ENCODE peak calls at places on chromosomes 5 and 9, in eight cellular contexts. G is EH; D is HTR-8/SVneo; F is GM10248; X is T-cell; J is T-helper 2 cell treated with Interferon-gamma antibody and Interleukin-4, amounts not matched to agents 5 μg/mL and 100 μg/mL, for 36 hours; P is left cardiac atrium; L is MM.1S. C is an unnamed sample.

GRCh38 chr5:151022511-151023018 is 2.2 kb downstream of the GPX3 start:
- DNase-seq in X (no peak), L (no peak), J (no peak), D (no peak), P (peak), G (no peak), F (no peak), C (no peak)

GRCh38 chr9:85431396-85432102 is 310.2 kb downstream of the AGTPBP1 start:
- DNase-seq in F (no peak), L (no peak), X (no peak), D (no peak), G (peak), P (no peak), J (no peak), C (no peak)

GRCh38 chr5:146409081-146409671 is 38.0 kb upstream of the TCERG1 start:
- DNase-seq in J (no peak), L (no peak), X (no peak), F (no peak), P (no peak), D (no peak), G (peak), C (no peak)

GRCh38 chr5:89436464-89436863 is 553.5 kb upstream of the MEF2C start:
- DNase-seq in X (no peak), D (no peak), P (no peak), F (no peak), G (no peak), J (no peak), L (peak), C (no peak)

GRCh38 chr5:78002690-78003089 is 226.6 kb upstream of the TBCA start:
- DNase-seq in X (no peak), D (no peak), P (no peak), J (no peak), L (no peak), F (no peak), G (no peak), C (no peak)

GRCh38 chr5:6792911-6793451 is 79.7 kb downstream of the TENT4A start:
- DNase-seq in J (no peak), G (no peak), P (no peak), F (no peak), D (no peak), L (no peak), X (no peak), C (no peak)

GRCh38 chr5:3594514-3595101 is 1.0 kb upstream of the IRX1 start:
- DNase-seq in L (no peak), D (no peak), G (no peak), P (no peak), X (no peak), F (no peak), J (no peak), C (peak)

GRCh38 chr5:96079075-96079474 is 117.4 kb upstream of the ELL2 start:
- DNase-seq in J (peak), L (no peak), G (peak), X (no peak), P (no peak), F (no peak), D (peak), C (no peak)

GRCh38 chr9:82560036-82560435 is 502.9 kb downstream of the RASEF start:
- DNase-seq in L (no peak), X (no peak), J (no peak), D (no peak), F (no peak), G (no peak), P (no peak), C (no peak)

GRCh38 chr9:36721846-36722588 is 149.3 kb downstream of the MELK start:
- DNase-seq in F (no peak), D (no peak), G (no peak), P (peak), J (no peak), X (no peak), L (no peak), C (no peak)

GRCh38 chr5:143086851-143087637 is 316.4 kb downstream of the NR3C1 start:
- DNase-seq in X (no peak), F (no peak), L (no peak), G (peak), D (peak), J (no peak), P (no peak), C (no peak)

GRCh38 chr5:171975262-171975876 is 31.1 kb downstream of the FBXW11 start:
- DNase-seq in L (no peak), D (no peak), X (no peak), P (no peak), J (no peak), G (peak), F (no peak), C (no peak)

GRCh38 chr5:150066901-150067396 is 19.4 kb downstream of the CSF1R start:
- DNase-seq in J (peak), G (peak), F (no peak), D (no peak), P (no peak), L (no peak), X (no peak), C (peak)

GRCh38 chr5:142931896-142932686 is 161.9 kb downstream of the ARHGAP26 start:
- DNase-seq in X (no peak), D (no peak), F (no peak), J (no peak), P (peak), L (no peak), G (no peak), C (no peak)

GRCh38 chr9:19127881-19128719 is 808 bp upstream of the PLIN2 start:
- DNase-seq in X (no peak), F (no peak), G (peak), J (peak), L (no peak), D (no peak), P (peak), C (no peak)

GRCh38 chr5:122653087-122654017 is 121.5 kb upstream of the SNX2 start:
- DNase-seq in F (no peak), J (no peak), P (no peak), X (no peak), G (peak), D (no peak), L (no peak), C (no peak)

GRCh38 chr5:140966293-140967225 is at the start of gene PCDHAC2:
- DNase-seq in J (no peak), X (no peak), F (no peak), G (no peak), P (peak), L (no peak), D (peak), C (no peak)

GRCh38 chr5:4294878-4295277 is 699.2 kb downstream of the IRX1 start:
- DNase-seq in X (no peak), P (no peak), F (no peak), G (no peak), D (no peak), J (no peak), L (no peak), C (no peak)

GRCh38 chr9:82560457-82560904 is 502.5 kb downstream of the RASEF start:
- DNase-seq in G (no peak), J (no peak), F (no peak), L (no peak), P (no peak), X (no peak), D (no peak), C (no peak)

GRCh38 chr9:112921549-112921948 is 30.9 kb upstream of the SLC46A2 start:
- DNase-seq in L (peak), F (no peak), X (no peak), P (no peak), G (peak), J (no peak), D (peak), C (no peak)

GRCh38 chr5:117748336-117748735 is 1173.7 kb upstream of the SEMA6A start:
- DNase-seq in X (no peak), P (no peak), F (no peak), G (no peak), D (no peak), J (no peak), L (no peak), C (no peak)

GRCh38 chr5:175415303-175415702 is 28.7 kb downstream of the DRD1 start:
- DNase-seq in L (no peak), X (no peak), J (no peak), P (no peak), F (no peak), D (no peak), G (no peak), C (no peak)

GRCh38 chr5:140296289-140296688 is 6.6 kb downstream of the PFDN1 start:
- DNase-seq in D (no peak), G (no peak), F (no peak), J (no peak), X (no peak), P (no peak), L (no peak), C (no peak)

GRCh38 chr5:58972301-58972700 is 389.4 kb downstream of the RAB3C start:
- DNase-seq in J (no peak), G (peak), F (no peak), D (no peak), L (no peak), P (no peak), X (no peak), C (no peak)

GRCh38 chr5:59587489-59588337 is 305.8 kb downstream of the PDE4D start:
- DNase-seq in L (no peak), P (peak), G (peak), D (peak), J (no peak), F (no peak), X (no peak), C (no peak)

GRCh38 chr5:138654281-138654867 is 79.2 kb upstream of the HSPA9 start:
- DNase-seq in D (peak), F (peak), P (no peak), L (peak), G (peak), J (peak), X (peak), C (no peak)

GRCh38 chr5:107422494-107422893 is 248.2 kb downstream of the EFNA5 start:
- DNase-seq in J (no peak), L (no peak), X (no peak), G (no peak), F (no peak), D (no peak), P (no peak), C (no peak)

GRCh38 chr5:74501674-74502478 is 138.7 kb downstream of the ENC1 start:
- DNase-seq in X (no peak), J (no peak), D (no peak), F (no peak), G (no peak), L (no peak), P (no peak), C (no peak)

GRCh38 chr5:34959323-34959722 is 30.0 kb downstream of the DNAJC21 start:
- DNase-seq in G (peak), X (no peak), P (no peak), F (peak), D (peak), J (peak), L (peak), C (no peak)

GRCh38 chr5:71865202-71865601 is 146.1 kb downstream of the CARTPT start:
- DNase-seq in F (no peak), L (no peak), X (no peak), J (no peak), G (peak), P (no peak), D (peak), C (no peak)

GRCh38 chr5:171312129-171312819 is 3.2 kb downstream of the TLX3 start:
- DNase-seq in P (no peak), G (no peak), F (no peak), D (no peak), J (no peak), X (no peak), L (no peak), C (peak)

GRCh38 chr5:136891601-136892000 is 526.3 kb upstream of the TRPC7 start:
- DNase-seq in P (no peak), G (no peak), L (no peak), F (no peak), D (no peak), J (no peak), X (no peak), C (no peak)

GRCh38 chr5:132392978-132393825 is 23.7 kb downstream of the SLC22A5 start:
- DNase-seq in L (no peak), G (no peak), X (no peak), D (no peak), P (no peak), F (no peak), J (no peak), C (no peak)

GRCh38 chr9:35341585-35341984 is 148.3 kb upstream of the RUSC2 start:
- DNase-seq in P (peak), D (no peak), X (no peak), L (no peak), J (no peak), F (no peak), G (peak), C (no peak)

GRCh38 chr5:51475628-51476027 is 92.4 kb downstream of the ISL1 start:
- DNase-seq in F (no peak), X (no peak), P (no peak), D (no peak), L (no peak), G (no peak), J (no peak), C (no peak)